ENCODE peak calls at places on chromosome 13, in four cellular contexts. K is ovary, U is body of pancreas, V is right cardiac atrium. M is an unnamed sample.

GRCh38 chr13:114118763-114119123 is 13.7 kb downstream of the RASA3 start:
- DNase-seq in K (no peak), U (peak), V (no peak), M (peak)

GRCh38 chr13:80305737-80306136 is 35.2 kb downstream of the SPRY2 start:
- DNase-seq in K (no peak), V (no peak), U (no peak), M (no peak)

GRCh38 chr13:109790071-109790470 is 3.7 kb upstream of the IRS2 start:
- DNase-seq in K (no peak), U (no peak), V (no peak), M (no peak)

GRCh38 chr13:66586489-66586888 is 643.6 kb downstream of the PCDH9 start:
- DNase-seq in V (no peak), U (no peak), K (no peak), M (no peak)

GRCh38 chr13:83065136-83065535 is 817.1 kb downstream of the SLITRK1 start:
- DNase-seq in U (peak), K (peak), V (peak), M (peak)

GRCh38 chr13:27362064-27362751 is 62.2 kb upstream of the GTF3A start:
- DNase-seq in V (peak), U (peak), K (peak), M (peak)

GRCh38 chr13:51848674-51849073 is 3.7 kb upstream of the TMEM272 start:
- DNase-seq in K (no peak), V (no peak), U (no peak), M (no peak)

GRCh38 chr13:23902975-23903905 is 5.9 kb upstream of the C1QTNF9B start:
- DNase-seq in V (peak), U (no peak), K (no peak), M (no peak)

GRCh38 chr13:53200498-53201453 is 172.2 kb downstream of the OLFM4 start:
- DNase-seq in V (peak), U (peak), K (no peak), M (peak)

GRCh38 chr13:100530645-100531044 is 57.9 kb downstream of the GGACT start:
- DNase-seq in K (no peak), U (no peak), V (no peak), M (no peak)

GRCh38 chr13:69903081-69903480 is 204.5 kb upstream of the ATXN8OS start:
- DNase-seq in U (no peak), V (no peak), K (no peak), M (no peak)

GRCh38 chr13:113845055-113845454 is 18.8 kb downstream of the GAS6 start:
- DNase-seq in K (no peak), V (peak), U (no peak), M (peak)

GRCh38 chr13:100266026-100266425 is 177.1 kb downstream of the PCCA start:
- DNase-seq in U (no peak), V (no peak), K (no peak), M (no peak)

GRCh38 chr13:113972451-113973217 is 1.2 kb downstream of the C13orf46 start:
- DNase-seq in V (peak), U (no peak), K (no peak), M (peak)

GRCh38 chr13:33524086-33524485 is 238.5 kb upstream of the STARD13 start:
- DNase-seq in U (peak), K (no peak), V (no peak), M (no peak)

GRCh38 chr13:33870046-33870668 is 52.2 kb downstream of the RFC3 start:
- DNase-seq in K (no peak), U (peak), V (no peak), M (no peak)

GRCh38 chr13:25489238-25489637 is 117.5 kb downstream of the ATP8A2 start:
- DNase-seq in U (no peak), V (no peak), K (no peak), M (no peak)

GRCh38 chr13:32031025-32031814 is at the start of gene FRY:
- DNase-seq in V (peak), U (peak), K (peak), M (peak)

GRCh38 chr13:51035469-51035868 is 75.6 kb downstream of the C13orf42 start:
- DNase-seq in U (no peak), K (no peak), V (no peak), M (no peak)

GRCh38 chr13:109148243-109148642 is 518.8 kb downstream of the MYO16 start:
- DNase-seq in K (no peak), U (no peak), V (no peak), M (no peak)

GRCh38 chr13:62767473-62767872 is 1351.8 kb upstream of the PCDH20 start:
- DNase-seq in K (no peak), V (no peak), U (no peak), M (no peak)

GRCh38 chr13:101453784-101454201 is 1.3 kb downstream of the ITGBL1 start:
- DNase-seq in K (no peak), U (peak), V (no peak), M (no peak)

GRCh38 chr13:112586334-112586733 is 1.6 kb downstream of the TUBGCP3 start:
- DNase-seq in K (no peak), V (no peak), U (no peak), M (no peak)
- H3K4me3 ChIP-seq in K (no peak), V (no peak), U (no peak), M (no peak)

GRCh38 chr13:93775027-93775426 is 548.4 kb downstream of the GPC6 start:
- DNase-seq in U (no peak), V (no peak), K (no peak), M (no peak)
- H3K4me3 ChIP-seq in U (no peak), V (no peak), K (no peak), M (no peak)

DNA sequence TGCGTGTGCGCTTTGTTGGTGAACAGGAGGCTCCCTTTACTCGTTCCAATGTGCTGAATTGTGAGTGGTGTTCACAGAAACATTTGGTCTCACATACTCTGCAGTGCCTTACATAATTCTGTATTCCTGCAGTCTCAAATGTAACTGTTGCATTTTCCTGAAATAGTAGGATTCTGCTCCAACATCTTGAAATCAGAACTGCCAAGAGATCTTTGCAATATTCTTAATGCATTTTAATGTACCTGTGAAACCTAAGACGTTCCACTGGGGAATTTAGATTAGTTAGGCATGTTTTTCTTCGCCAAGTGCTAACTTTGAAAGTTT is 166.5 kb downstream of the SLC7A1 start:
- DNase-seq in K (no peak), V (no peak), U (no peak), M (no peak)
- H3K4me3 ChIP-seq in K (peak), V (peak), U (no peak), M (peak)

DNA sequence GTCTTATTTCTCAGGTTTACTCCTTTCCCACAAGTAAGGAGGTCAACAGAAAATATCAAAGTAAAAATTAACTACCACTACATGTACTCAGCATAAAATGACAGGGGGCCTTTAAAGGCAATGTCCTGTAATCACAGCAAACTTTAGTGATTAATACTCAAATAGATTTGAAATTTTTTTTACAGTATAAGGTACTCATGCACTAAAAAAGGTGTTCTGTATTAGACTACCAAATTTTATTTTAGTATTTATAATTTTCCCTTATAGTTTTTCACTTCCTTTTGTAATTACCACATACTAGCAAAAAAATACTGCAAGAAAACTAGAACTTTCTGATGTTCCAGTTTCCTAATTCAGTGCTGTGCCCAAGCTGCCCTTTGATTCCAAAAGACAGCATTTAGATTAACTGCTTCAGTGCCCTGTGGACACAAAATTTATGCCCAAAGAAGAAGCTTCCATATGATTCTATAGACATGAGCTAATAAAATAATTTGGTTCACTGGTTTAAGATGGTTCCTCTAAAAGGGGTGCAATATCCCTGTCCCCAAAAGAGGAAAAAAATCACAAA is 70.6 kb downstream of the KLF12 start:
- DNase-seq in K (no peak), U (no peak), V (no peak), M (no peak)
- H3K4me3 ChIP-seq in K (no peak), U (no peak), V (peak), M (peak)

GRCh38 chr13:30112602-30113435 is 194.5 kb downstream of the KATNAL1 start:
- DNase-seq in U (peak), K (peak), V (peak), M (peak)
- H3K4me3 ChIP-seq in U (no peak), K (no peak), V (no peak), M (peak)

DNA sequence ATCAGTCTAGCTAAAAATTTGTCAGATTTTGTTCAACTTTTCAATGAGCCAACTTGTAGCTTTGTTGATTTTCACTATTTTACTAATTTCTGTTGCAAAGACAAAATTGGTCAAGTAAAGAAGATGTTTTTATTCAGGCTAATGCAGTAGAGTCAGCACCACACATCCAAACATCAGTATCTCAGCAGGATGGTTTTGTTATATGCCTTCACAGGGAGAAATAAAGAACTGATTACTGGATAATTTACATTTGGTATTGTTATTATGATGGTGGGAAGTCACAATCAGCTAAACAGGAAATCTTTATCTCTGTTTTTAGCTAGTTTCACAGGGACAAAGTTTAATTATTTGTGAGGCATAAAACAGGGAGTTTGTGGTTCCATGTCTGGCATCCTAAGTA is 713.4 kb downstream of the SLITRK5 start:
- DNase-seq in K (no peak), U (no peak), V (no peak), M (no peak)
- H3K4me3 ChIP-seq in K (no peak), U (no peak), V (no peak), M (no peak)